ENCODE peak calls at places on chromosomes 4 and X, in nine cellular contexts. H is A549, X is HFFc6, J is GM20000, R is esophagus muscularis mucosa, N is dorsolateral prefrontal cortex, Q is cardiac fibroblast, L is nephron progenitor cell, S is choroid plexus epithelial cell. V is an unnamed sample.

GRCh38 chr4:20337261-20337664 is 85.6 kb downstream of the SLIT2 start:
- DNase-seq in N (no peak), X (no peak), J (no peak), H (no peak), R (no peak), L (no peak), Q (peak; percentile 59), S (peak; percentile 96), V (no peak)

GRCh38 chr4:87848622-87849351 is 16.0 kb downstream of the MEPE start:
- DNase-seq in R (no peak), J (peak; percentile 47), X (peak; percentile 52), Q (peak; percentile 84), N (peak; percentile 69), L (peak; percentile 47), S (peak; percentile 81), H (peak; percentile 15), V (peak; percentile 41)

GRCh38 chrX:107857815-107858214 is 32.1 kb downstream of the MID2 start:
- DNase-seq in H (no peak), N (no peak), S (no peak), R (no peak), X (no peak), Q (no peak), J (no peak), L (no peak), V (no peak)

GRCh38 chr4:89615056-89615455 is 221.9 kb downstream of the SNCA start:
- DNase-seq in J (no peak), Q (no peak), L (no peak), R (no peak), N (no peak), H (no peak), X (no peak), S (no peak), V (no peak)

GRCh38 chr4:25638221-25638601 is 17.4 kb upstream of the SLC34A2 start:
- DNase-seq in X (no peak), N (no peak), J (no peak), Q (no peak), S (no peak), R (no peak), L (no peak), H (no peak), V (no peak)

GRCh38 chrX:153401133-153401764 is at the start of gene PNMA6E:
- DNase-seq in Q (no peak), L (no peak), H (no peak), J (no peak), R (no peak), S (no peak), X (no peak), N (no peak), V (no peak)

GRCh38 chrX:153884136-153885076 is 1.6 kb downstream of the L1CAM start:
- DNase-seq in Q (no peak), R (no peak), S (no peak), L (no peak), J (no peak), N (no peak), X (no peak), H (no peak), V (no peak)

GRCh38 chr4:136768925-136769275 is 763.4 kb downstream of the PCDH18 start:
- DNase-seq in L (peak; percentile 10), H (no peak), J (no peak), Q (peak; percentile 25), X (no peak), S (peak; percentile 53), R (no peak), N (no peak), V (no peak)

GRCh38 chrX:128931071-128931470 is 592.2 kb downstream of the SMARCA1 start:
- DNase-seq in X (no peak), R (no peak), Q (no peak), N (no peak), J (no peak), L (no peak), H (no peak), S (no peak), V (no peak)

GRCh38 chr4:58453956-58454355 is 1343.8 kb upstream of the IGFBP7 start:
- DNase-seq in J (no peak), L (no peak), S (no peak), H (no peak), N (no peak), Q (no peak), R (no peak), X (no peak), V (no peak)

GRCh38 chr4:56668267-56668666 is 12.8 kb downstream of the HOPX start:
- DNase-seq in N (no peak), Q (peak; percentile 43), S (no peak), H (no peak), X (no peak), R (no peak), L (no peak), J (peak; percentile 39), V (no peak)

GRCh38 chrX:331772-332495 is 13.3 kb upstream of the GTPBP6 start:
- DNase-seq in R (no peak), X (no peak), L (no peak), Q (no peak), S (no peak), N (no peak), H (no peak), J (no peak), V (no peak)

GRCh38 chr4:138919094-138919936 is 96.3 kb upstream of the NOCT start:
- DNase-seq in J (peak; percentile 60), H (peak; percentile 54), S (peak; percentile 89), X (peak; percentile 73), R (peak; percentile 12), N (peak; percentile 63), Q (peak; percentile 82), L (peak; percentile 79), V (peak; percentile 32)

GRCh38 chrX:12497832-12498591 is 293.2 kb upstream of the PRPS2 start:
- DNase-seq in X (no peak), S (no peak), H (peak; percentile 2), R (no peak), Q (no peak), J (peak; percentile 11), N (no peak), L (peak; percentile 25), V (no peak)

GRCh38 chr4:3813151-3813905 is 47.1 kb downstream of the ADRA2C start:
- DNase-seq in S (no peak), N (no peak), R (no peak), Q (no peak), J (no peak), X (no peak), H (no peak), L (no peak), V (no peak)

GRCh38 chrX:109475174-109475891 is 6.6 kb downstream of the GUCY2F start:
- DNase-seq in J (peak; percentile 2), H (peak; percentile 18), S (peak; percentile 61), R (no peak), L (peak; percentile 71), N (peak; percentile 11), X (peak; percentile 21), Q (peak; percentile 57), V (peak; percentile 42)

GRCh38 chr4:32488690-32489089 is 1768.5 kb downstream of the PCDH7 start:
- DNase-seq in X (no peak), L (no peak), H (no peak), J (no peak), S (peak; percentile 73), N (no peak), Q (peak; percentile 41), R (no peak), V (peak; percentile 7)

DNA sequence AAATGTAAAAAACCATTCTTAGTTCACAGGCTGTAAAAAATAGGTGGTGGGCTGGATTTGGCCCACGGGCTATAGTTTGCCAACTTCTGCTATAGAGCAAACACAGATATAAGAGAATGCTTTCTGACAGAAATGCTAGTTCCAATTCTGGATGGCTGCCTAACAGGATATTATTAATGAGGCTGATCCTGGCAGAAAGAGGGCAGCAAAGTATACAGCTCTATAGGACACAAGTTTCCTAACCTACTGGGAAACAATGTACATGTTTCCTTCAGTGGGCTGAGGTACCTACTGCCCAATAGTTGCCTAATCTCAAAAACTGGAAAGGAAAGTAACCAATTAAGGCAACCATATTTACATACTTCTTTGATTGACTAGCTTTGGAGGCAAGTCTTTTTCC is 58.2 kb upstream of the UCP1 start:
- DNase-seq in H (no peak), N (no peak), R (no peak), S (peak; percentile 52), L (no peak), Q (peak; percentile 13), J (no peak), X (peak; percentile 19), V (peak; percentile 22)
- TF ChIP-seq CTCF in H (no peak), N (no peak), R (no peak), S (peak; percentile 60), L (no peak), Q (peak; percentile 9), J (no peak), X (peak; percentile 49), V (peak; percentile 15)

GRCh38 chr4:185887125-185887524 is 75.1 kb upstream of the SORBS2 start:
- DNase-seq in R (no peak), L (no peak), H (no peak), Q (no peak), S (no peak), X (no peak), N (no peak), J (no peak), V (no peak)
- TF ChIP-seq CTCF in R (no peak), L (no peak), H (no peak), Q (no peak), S (no peak), X (no peak), N (no peak), J (no peak), V (no peak)

GRCh38 chr4:5395781-5396180 is 312.6 kb downstream of the EVC2 start:
- DNase-seq in J (no peak), S (no peak), R (no peak), H (no peak), N (no peak), L (no peak), X (no peak), Q (no peak), V (no peak)
- TF ChIP-seq CTCF in J (no peak), S (no peak), R (no peak), H (no peak), N (no peak), L (no peak), X (no peak), Q (no peak), V (no peak)

GRCh38 chr4:85657143-85657542 is 182.2 kb downstream of the ARHGAP24 start:
- DNase-seq in N (no peak), J (no peak), X (no peak), L (no peak), R (no peak), S (no peak), H (no peak), Q (no peak), V (no peak)

GRCh38 chr4:85659626-85660213 is 184.8 kb downstream of the ARHGAP24 start:
- DNase-seq in Q (no peak), J (no peak), L (no peak), N (no peak), X (no peak), S (no peak), R (no peak), H (no peak), V (no peak)

DNA sequence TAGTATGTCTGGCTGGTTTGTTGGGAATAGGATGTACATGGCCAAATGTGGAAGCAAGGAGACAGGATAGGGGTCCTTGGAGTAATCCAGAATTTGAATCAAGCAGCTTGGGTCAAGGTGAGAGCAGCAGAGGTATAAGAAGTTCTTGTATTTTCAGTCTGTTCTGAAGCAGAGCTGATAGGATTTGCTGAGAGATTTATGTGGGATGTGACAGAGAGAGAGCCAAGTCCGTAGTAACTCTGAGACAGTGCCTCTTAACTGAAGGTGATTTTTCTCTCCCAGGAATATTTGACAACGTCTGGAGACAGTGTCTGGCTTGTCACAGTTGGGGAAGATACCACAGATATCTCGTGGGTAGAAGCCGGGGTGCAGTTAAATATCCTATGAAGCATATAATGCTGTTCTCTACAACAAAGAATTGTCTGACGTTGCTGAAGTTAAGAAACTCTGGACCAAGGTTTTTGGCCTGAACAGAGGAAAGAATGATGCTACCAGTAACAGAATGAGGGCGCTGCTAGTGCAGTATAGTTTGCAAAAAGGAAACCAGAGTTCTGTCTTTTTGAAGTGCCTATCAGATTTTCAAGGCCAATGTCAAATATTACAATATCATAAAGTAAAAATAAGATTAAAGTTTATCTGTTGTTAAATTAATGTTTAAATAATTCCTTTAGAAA is 184.0 kb downstream of the ARHGAP24 start:
- DNase-seq in H (no peak), S (no peak), L (no peak), X (no peak), N (no peak), J (no peak), Q (peak; percentile 18), R (no peak), V (no peak)
- TF ChIP-seq CTCF in H (no peak), S (no peak), L (no peak), X (no peak), N (no peak), J (no peak), Q (peak; percentile 23), R (no peak), V (no peak)

V was measured in foreskin fibroblast.